ENCODE peak calls at places on chromosomes 11 and 22, in six cellular contexts. V is thoracic aorta; Z is CD8-positive, alpha-beta T cell; N is lung; F is GM10248; G is endothelial cell. Y is an unnamed sample.

GRCh38 chr11:110903830-110904229 is 191.6 kb upstream of the ARHGAP20 start:
- DNase-seq in N (no peak), V (no peak), G (no peak), Z (no peak), F (no peak), Y (no peak)

GRCh38 chr22:37017356-37017755 is 1.9 kb downstream of the TST start:
- DNase-seq in Z (no peak), N (no peak), F (no peak), G (no peak), V (no peak), Y (no peak)

GRCh38 chr11:9002920-9003572 is 755 bp downstream of the NRIP3 start:
- DNase-seq in N (no peak), V (no peak), Z (no peak), F (no peak), G (no peak), Y (no peak)

GRCh38 chr11:13880719-13881118 is 81.8 kb upstream of the SPON1 start:
- DNase-seq in F (no peak), G (no peak), N (no peak), V (no peak), Z (no peak), Y (no peak)

GRCh38 chr11:47514825-47515647 is 37.9 kb downstream of the CELF1 start:
- DNase-seq in V (no peak), F (no peak), G (no peak), Z (no peak), N (no peak), Y (no peak)

GRCh38 chr11:95791385-95792033 is 1.2 kb downstream of the CEP57 start:
- DNase-seq in Z (no peak), N (no peak), F (no peak), G (no peak), V (no peak), Y (no peak)

GRCh38 chr22:28994522-28994921 is 67.1 kb downstream of the C22orf31 start:
- DNase-seq in G (no peak), N (no peak), F (no peak), V (no peak), Z (no peak), Y (no peak)

GRCh38 chr11:61297741-61298140 is 2.6 kb upstream of the VWCE start:
- DNase-seq in Z (no peak), G (no peak), V (no peak), F (no peak), N (no peak), Y (peak)

GRCh38 chr11:73801136-73801535 is 13.5 kb downstream of the MRPL48 start:
- DNase-seq in G (no peak), N (no peak), F (no peak), Z (no peak), V (no peak), Y (no peak)

GRCh38 chr11:4467811-4468606 is 14.4 kb upstream of the OR52K1 start:
- DNase-seq in V (no peak), F (no peak), Z (no peak), G (no peak), N (no peak), Y (no peak)

GRCh38 chr11:77183421-77183984 is 55.5 kb downstream of the MYO7A start:
- DNase-seq in Z (no peak), F (no peak), G (no peak), V (no peak), N (no peak), Y (no peak)

GRCh38 chr11:119157088-119157487 is 8.2 kb downstream of the ABCG4 start:
- DNase-seq in N (no peak), V (no peak), Z (no peak), F (no peak), G (no peak), Y (no peak)

GRCh38 chr11:69307871-69308381 is 14.0 kb downstream of the MYEOV start:
- DNase-seq in V (no peak), G (no peak), Z (no peak), F (no peak), N (no peak), Y (no peak)

GRCh38 chr11:74683279-74683871 is 47.9 kb downstream of the CHRDL2 start:
- DNase-seq in G (peak), N (no peak), Z (no peak), V (no peak), F (no peak), Y (no peak)

DNA sequence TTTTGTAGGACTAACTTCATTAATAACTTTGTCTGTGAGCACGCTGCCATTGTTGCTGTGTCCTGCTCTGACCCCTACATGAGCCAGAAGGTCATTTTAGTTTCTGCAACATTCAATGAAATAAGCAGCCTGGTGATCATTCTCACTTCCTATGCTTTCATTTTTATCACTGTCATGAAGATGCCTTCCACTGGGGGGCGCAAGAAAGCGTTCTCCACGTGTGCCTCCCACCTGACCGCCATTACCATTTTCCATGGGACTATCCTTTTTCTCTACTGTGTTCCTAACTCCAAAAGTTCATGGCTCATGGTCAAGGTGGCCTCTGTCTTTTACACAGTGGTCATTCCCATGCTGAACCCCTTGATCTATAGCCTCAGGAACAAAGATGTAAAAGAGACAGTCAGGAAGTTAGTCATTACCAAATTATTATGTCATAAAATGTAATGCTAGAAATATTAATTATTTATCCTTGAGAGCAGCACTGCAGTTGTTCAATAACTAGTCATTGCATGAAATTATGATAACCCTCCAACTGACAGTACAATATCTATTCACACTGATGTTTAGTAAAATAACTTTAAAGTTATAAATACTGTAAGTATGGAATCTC is 46.4 kb upstream of the OR5D13 start:
- DNase-seq in N (no peak), Z (no peak), V (no peak), G (no peak), F (no peak), Y (no peak)
- TF ChIP-seq CTCF in N (no peak), Z (no peak), V (no peak), G (peak), F (no peak), Y (no peak)

GRCh38 chr11:29963796-29964195 is 53.0 kb downstream of the KCNA4 start:
- DNase-seq in F (no peak), G (no peak), N (no peak), V (no peak), Z (no peak), Y (no peak)

GRCh38 chr11:29959488-29959887 is 57.3 kb downstream of the KCNA4 start:
- DNase-seq in G (no peak), N (no peak), V (no peak), Z (no peak), F (no peak), Y (no peak)

GRCh38 chr11:29957406-29957805 is 59.4 kb downstream of the KCNA4 start:
- DNase-seq in F (no peak), G (no peak), V (no peak), Z (no peak), N (no peak), Y (no peak)

GRCh38 chr11:29963068-29963467 is 53.8 kb downstream of the KCNA4 start:
- DNase-seq in V (no peak), F (no peak), N (no peak), G (no peak), Z (no peak), Y (no peak)

GRCh38 chr11:29962243-29962642 is 54.6 kb downstream of the KCNA4 start:
- DNase-seq in G (peak), Z (no peak), N (no peak), F (no peak), V (no peak), Y (no peak)
- TF ChIP-seq CTCF in G (peak), Z (no peak), N (no peak), F (no peak), V (peak), Y (no peak)

GRCh38 chr11:62678433-62678769 is 472 bp downstream of the UBXN1 start:
- DNase-seq in G (no peak), N (no peak), F (no peak), V (no peak), Z (no peak), Y (no peak)

GRCh38 chr11:62677160-62677559 is 1.7 kb downstream of the UBXN1 start:
- DNase-seq in G (no peak), Z (no peak), N (no peak), F (no peak), V (no peak), Y (no peak)

GRCh38 chr11:62677709-62678108 is 1.2 kb downstream of the UBXN1 start:
- DNase-seq in F (no peak), V (no peak), Z (no peak), N (no peak), G (no peak), Y (no peak)

GRCh38 chr11:62680825-62681240 is 2.0 kb upstream of the UBXN1 start:
- DNase-seq in Z (peak), G (peak), F (peak), N (peak), V (no peak), Y (peak)

DNA sequence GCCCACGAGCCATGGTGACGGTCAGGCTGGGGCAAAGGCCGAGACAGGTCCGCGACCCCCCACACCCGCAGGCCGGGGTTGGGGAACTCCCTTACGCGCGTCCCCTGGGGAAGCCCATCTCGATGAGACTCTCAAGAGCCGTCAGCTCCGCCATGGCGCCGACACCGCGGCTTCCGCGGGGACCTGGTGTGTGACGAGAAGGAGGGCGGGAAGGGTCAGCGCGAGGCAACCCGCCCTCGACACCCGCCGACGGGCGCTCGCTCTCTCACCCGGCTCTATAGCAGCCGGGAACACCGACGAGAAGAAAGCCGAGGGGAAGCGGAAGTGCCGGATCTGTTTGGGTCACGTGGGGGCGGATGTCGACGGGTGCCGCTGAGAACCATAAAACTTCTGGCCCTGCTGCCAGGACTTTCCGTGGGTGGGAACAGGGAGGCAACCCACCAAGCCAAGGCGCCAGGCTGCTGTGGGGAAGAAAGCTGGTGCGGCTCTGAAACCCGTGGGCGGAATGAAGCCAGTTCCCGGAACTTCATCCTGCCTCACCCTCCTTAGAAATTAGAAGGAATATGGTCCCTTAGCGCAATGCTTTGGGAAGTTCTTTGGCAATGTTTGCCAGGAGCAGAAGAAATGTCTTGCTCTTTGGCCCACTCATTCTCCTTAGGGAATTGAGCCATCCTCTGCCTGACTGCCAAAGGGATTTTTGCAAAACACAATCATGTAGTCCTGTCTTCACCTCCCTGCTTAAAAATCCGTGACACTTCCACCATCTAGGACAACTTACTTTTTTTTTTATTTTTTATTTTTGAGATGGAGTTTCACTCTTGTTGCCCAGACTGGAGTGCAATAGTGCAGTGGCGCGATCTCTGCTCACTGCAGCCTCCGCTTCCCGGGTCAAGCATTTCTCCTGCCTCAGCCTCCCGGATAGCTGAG is at the start of gene UBXN1:
- DNase-seq in F (peak), V (peak), N (peak), Z (peak), G (peak), Y (peak)
- TF ChIP-seq CTCF in F (no peak), V (no peak), N (no peak), Z (no peak), G (no peak), Y (no peak)

GRCh38 chr11:59102259-59102765 is 4.7 kb upstream of the FAM111B start:
- DNase-seq in V (peak), F (peak), N (peak), Z (peak), G (peak), Y (peak)
- TF ChIP-seq CTCF in V (peak), F (peak), N (peak), Z (no peak), G (no peak), Y (no peak)

DNA sequence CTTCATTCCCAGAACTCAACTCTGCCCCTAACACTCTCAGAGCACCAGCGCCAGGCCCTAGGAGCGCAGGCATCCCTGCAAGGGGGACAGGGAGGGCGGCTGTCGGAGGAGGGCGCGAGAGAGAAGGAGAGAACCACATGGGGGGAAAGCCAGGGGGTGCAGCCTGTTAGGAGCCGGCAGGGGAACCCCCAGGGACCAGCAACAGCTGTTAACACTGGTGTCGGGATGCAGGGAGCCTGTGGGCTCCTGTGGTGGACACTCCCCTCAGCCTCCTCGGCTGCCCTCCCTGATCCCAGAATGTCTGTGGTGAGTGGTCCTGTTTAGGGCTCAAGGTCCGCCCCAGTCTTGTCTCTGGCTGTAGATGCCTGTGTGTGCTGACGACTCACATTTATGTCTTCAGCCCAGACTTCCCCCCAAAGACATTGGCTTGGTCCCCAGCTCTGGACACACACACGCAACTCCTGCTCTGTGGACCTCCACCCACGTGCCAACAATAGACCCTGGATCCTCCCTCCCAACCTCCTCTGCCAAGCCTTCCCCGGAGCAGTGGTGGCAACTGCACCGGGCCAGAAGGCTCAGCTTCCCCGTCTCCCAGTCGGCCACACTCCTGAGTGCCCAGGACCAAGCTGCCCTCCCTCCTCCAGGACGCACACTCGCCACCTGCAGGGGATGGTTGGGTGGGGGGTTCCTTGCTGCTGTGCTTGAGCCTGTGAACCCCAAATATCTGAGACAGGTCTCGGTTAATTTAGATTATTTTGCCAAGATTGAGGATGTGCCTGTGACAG is 817 bp upstream of the IFITM5 start:
- DNase-seq in G (no peak), Z (peak), N (no peak), V (no peak), F (no peak), Y (no peak)
- TF ChIP-seq CTCF in G (no peak), Z (peak), N (no peak), V (no peak), F (peak), Y (no peak)

GRCh38 chr11:128584253-128584652 is 3.1 kb downstream of the ETS1 start:
- DNase-seq in V (no peak), G (no peak), Z (no peak), N (no peak), F (no peak), Y (no peak)
- TF ChIP-seq CTCF in V (no peak), G (no peak), Z (no peak), N (no peak), F (no peak), Y (no peak)

DNA sequence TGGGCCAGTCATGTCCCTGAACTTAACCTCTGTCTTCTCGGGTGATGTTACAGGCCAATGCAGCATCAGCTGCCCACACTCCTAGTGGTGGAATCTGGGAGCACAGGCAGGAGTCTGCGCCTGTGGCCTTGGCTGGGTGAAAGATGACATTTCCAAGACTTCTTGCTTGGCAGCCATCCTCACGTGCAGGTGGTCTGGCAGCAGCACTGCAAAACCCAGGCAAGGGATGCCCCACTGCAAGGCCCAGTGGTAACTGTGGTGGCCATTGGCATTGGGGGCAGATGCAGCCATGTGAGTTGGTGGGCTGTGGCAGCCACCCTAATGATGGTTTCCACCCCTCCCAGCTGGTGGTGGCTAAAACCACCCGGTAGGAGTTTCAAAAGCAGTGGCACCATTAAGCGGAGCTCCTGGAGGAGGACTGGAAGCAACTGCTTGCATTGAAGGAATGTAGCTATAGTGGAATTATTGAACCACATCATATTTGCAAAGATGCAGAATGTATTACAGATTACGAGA is 120.5 kb upstream of the TOP3B start:
- DNase-seq in V (no peak), G (peak), F (no peak), Z (no peak), N (no peak), Y (no peak)
- TF ChIP-seq CTCF in V (no peak), G (peak), F (peak), Z (no peak), N (no peak), Y (no peak)

GRCh38 chr22:31451709-31452571 is 37.7 kb downstream of the EIF4ENIF1 start:
- DNase-seq in N (no peak), Z (no peak), G (peak), V (no peak), F (peak), Y (no peak)
- TF ChIP-seq CTCF in N (no peak), Z (peak), G (no peak), V (no peak), F (peak), Y (no peak)